ENCODE peak calls at places on chromosomes 7 and 10, in six cellular contexts. B is uterus, M is tibial nerve, T is adrenal gland, Y is heart left ventricle, V is A549. K is an unnamed sample.

GRCh38 chr10:100790761-100791208 is 45.4 kb downstream of the PAX2 start:
- DNase-seq in M (no peak), B (no peak), V (no peak), Y (no peak), T (no peak), K (no peak)

GRCh38 chr7:87148332-87148955 is 3.8 kb upstream of the DMTF1 start:
- DNase-seq in Y (no peak), T (no peak), B (no peak), V (peak; percentile 7), M (no peak), K (no peak)

GRCh38 chr10:69089638-69090599 is 2.0 kb downstream of the SRGN start:
- DNase-seq in V (no peak), B (no peak), T (no peak), Y (no peak), M (no peak), K (no peak)

GRCh38 chr10:72121389-72121788 is 33.0 kb upstream of the SPOCK2 start:
- DNase-seq in T (no peak), M (no peak), Y (no peak), B (no peak), V (no peak), K (no peak)

GRCh38 chr10:114631678-114632417 is 26.2 kb downstream of the ABLIM1 start:
- DNase-seq in M (no peak), V (peak; percentile 33), B (no peak), Y (peak; percentile 71), T (peak; percentile 57), K (no peak)

GRCh38 chr10:7305053-7305452 is 105.8 kb downstream of the SFMBT2 start:
- DNase-seq in B (no peak), Y (no peak), M (no peak), T (no peak), V (no peak), K (no peak)

GRCh38 chr7:84188811-84189405 is 5.7 kb downstream of the SEMA3A start:
- DNase-seq in T (no peak), M (no peak), B (no peak), V (no peak), Y (no peak), K (no peak)

GRCh38 chr7:112147752-112148435 is 58.3 kb downstream of the DOCK4 start:
- DNase-seq in T (no peak), M (no peak), B (no peak), V (no peak), Y (no peak), K (no peak)

GRCh38 chr10:110446954-110447608 is 50.6 kb upstream of the DUSP5 start:
- DNase-seq in M (no peak), B (no peak), V (no peak), Y (no peak), T (no peak), K (peak; percentile 82)

GRCh38 chr10:82813856-82814255 is 938.9 kb downstream of the NRG3 start:
- DNase-seq in V (no peak), M (no peak), B (no peak), T (no peak), Y (no peak), K (no peak)

GRCh38 chr7:138934861-138935260 is 46.3 kb downstream of the KIAA1549 start:
- DNase-seq in V (no peak), M (no peak), B (no peak), T (no peak), Y (no peak), K (no peak)

GRCh38 chr10:37752309-37752875 is 105.0 kb downstream of the ZNF248 start:
- DNase-seq in Y (no peak), V (no peak), T (no peak), M (no peak), B (no peak), K (no peak)

GRCh38 chr10:76202777-76203176 is 771.4 kb downstream of the LRMDA start:
- DNase-seq in B (no peak), Y (no peak), T (no peak), V (no peak), M (no peak), K (no peak)

GRCh38 chr7:2355079-2356008 is 717 bp downstream of the EIF3B start:
- DNase-seq in T (no peak), B (no peak), Y (no peak), V (peak; percentile 31), M (no peak), K (peak; percentile 52)
- TF ChIP-seq POLR2A in T (no peak), B (no peak), Y (no peak), V (no peak), M (no peak), K (no peak)

GRCh38 chr7:49060743-49061142 is 136.4 kb downstream of the CDC14C start:
- DNase-seq in Y (no peak), V (no peak), T (no peak), M (no peak), B (no peak), K (no peak)
- TF ChIP-seq POLR2A in Y (no peak), V (no peak), T (no peak), M (no peak), B (no peak), K (no peak)

DNA sequence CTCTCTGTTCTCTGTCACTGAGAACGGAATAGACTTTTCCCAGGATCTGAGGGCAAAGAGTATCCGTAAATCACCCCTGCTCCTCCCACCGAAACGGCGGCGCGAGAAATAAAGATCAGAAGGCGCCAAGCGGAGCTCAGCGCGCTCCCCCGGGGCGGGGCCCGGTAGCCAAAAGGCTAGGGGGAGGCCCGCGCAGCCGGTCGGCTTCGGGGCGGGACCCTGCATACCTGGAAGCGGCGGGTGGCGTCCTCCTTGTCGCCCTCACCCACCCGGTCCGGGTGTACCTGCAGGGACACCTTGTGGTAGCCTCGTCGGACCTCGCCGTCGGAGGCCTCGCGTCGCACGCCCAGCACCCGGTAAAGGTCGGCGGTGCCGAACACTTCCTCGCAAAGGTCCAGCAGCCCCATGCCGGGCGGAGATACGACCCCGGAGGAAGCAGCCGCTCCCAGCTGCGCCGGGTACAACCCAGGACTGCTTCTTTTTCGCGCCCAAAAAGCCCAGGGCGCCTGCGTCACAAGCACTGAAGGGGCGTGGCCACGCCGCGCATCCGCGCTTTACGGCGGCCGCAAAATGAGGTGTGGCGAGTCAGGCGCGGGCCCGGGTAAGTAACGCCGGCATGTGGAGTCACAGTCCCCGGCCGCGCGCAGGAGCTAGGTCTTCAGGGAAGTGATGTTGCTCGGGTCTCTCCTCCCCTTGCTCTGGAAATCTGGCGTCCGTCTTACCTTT is at the start of gene DNAJC9:
- DNase-seq in B (peak; percentile 98), V (peak; percentile 91), T (peak; percentile 98), Y (peak; percentile 97), M (peak; percentile 99), K (peak; percentile 81)
- TF ChIP-seq POLR2A in B (peak; percentile 44), V (peak; percentile 85), T (peak; percentile 76), Y (no peak), M (peak; percentile 74), K (peak; percentile 89)

GRCh38 chr7:36366649-36367560 is 22.8 kb upstream of the ANLN start:
- DNase-seq in B (peak; percentile 86), Y (peak; percentile 94), V (peak; percentile 90), T (peak; percentile 93), M (peak; percentile 72), K (peak; percentile 99)
- TF ChIP-seq POLR2A in B (no peak), Y (no peak), V (peak; percentile 43), T (peak; percentile 37), M (peak; percentile 15), K (peak; percentile 62)

GRCh38 chr10:14356921-14357320 is 26.2 kb upstream of the FRMD4A start:
- DNase-seq in B (no peak), M (no peak), Y (no peak), T (no peak), V (no peak), K (peak; percentile 14)

GRCh38 chr10:14353291-14353913 is 22.7 kb upstream of the FRMD4A start:
- DNase-seq in Y (no peak), M (no peak), V (no peak), T (no peak), B (no peak), K (no peak)

GRCh38 chr10:14360515-14360914 is 29.8 kb upstream of the FRMD4A start:
- DNase-seq in B (no peak), V (no peak), M (no peak), T (no peak), Y (no peak), K (no peak)

GRCh38 chr10:14358886-14359573 is 28.3 kb upstream of the FRMD4A start:
- DNase-seq in M (no peak), V (no peak), B (no peak), Y (no peak), T (no peak), K (no peak)

DNA sequence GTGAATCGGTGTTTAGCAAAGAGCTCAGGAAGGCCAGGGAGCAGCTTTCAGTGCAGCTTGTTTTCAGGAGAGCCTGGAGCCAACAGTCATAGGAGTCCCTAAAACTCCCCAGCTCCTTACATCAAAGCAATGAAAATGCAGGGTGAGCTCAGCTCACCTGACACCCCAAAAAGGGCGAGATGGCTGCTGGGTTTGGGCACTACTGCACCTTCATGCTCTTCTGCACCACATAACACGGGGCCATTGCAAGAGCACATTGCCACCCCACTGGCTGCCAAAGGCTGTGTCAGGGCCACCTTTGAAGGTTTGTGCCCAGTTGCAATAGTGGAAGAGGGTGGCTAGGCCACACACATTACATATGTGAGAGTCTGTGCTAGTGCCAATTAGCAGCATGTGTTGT is 25.0 kb upstream of the FRMD4A start:
- DNase-seq in Y (no peak), V (no peak), B (no peak), T (no peak), M (no peak), K (no peak)
- TF ChIP-seq POLR2A in Y (no peak), V (no peak), B (no peak), T (no peak), M (no peak), K (no peak)

DNA sequence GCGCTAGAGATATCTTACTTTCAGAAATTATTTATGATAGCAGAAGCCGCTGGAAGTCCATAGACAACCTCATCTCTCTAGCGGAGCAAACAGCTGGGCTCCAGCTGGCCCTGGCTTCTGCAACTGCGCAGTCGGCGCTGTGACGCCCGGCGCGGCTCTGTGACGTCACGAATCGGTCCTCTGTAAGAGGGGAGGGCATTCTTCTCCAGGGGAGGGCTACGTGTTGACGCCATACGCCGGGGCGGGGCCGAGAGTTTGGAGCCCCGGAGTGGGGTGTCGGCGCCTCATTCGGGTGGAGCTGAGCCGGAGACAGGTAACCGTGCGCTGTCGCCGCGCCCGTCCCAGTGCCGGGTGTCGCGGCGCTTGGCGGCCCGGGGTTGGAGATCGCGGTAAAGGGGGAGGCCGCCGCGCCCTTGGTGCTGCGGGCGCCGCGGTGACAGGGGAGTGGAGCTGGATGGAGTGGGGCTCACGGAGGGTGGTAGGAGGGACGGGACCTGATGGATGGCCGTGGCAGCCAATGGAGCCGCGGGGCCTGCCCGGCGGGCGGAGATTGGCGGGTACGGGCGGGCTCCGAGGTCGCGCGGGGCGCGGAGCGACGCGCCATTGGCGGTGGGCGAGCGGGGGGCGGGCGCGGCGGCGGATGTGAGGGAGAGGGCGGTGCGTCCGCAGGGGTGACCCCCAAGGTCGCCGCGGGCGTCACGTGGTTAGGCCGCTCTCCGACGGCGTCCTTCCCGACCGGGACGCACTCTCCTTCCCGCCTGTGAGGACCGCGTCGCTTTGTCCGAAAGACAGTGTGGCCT is at the start of gene OGDH:
- DNase-seq in M (peak; percentile 98), T (peak; percentile 99), V (peak; percentile 98), Y (peak; percentile 100), B (peak; percentile 98), K (peak; percentile 99)
- TF ChIP-seq POLR2A in M (peak; percentile 98), T (peak; percentile 85), V (peak; percentile 78), Y (peak; percentile 85), B (peak; percentile 85), K (peak; percentile 97)

GRCh38 chr7:101702362-101702850 is 73.3 kb upstream of the MYL10 start:
- DNase-seq in V (peak; percentile 49), B (no peak), Y (no peak), T (no peak), M (no peak), K (no peak)
- TF ChIP-seq POLR2A in V (no peak), B (no peak), Y (no peak), T (no peak), M (no peak), K (no peak)

GRCh38 chr10:70233109-70233938 is at the start of gene PPA1:
- DNase-seq in M (peak; percentile 94), T (peak; percentile 100), V (peak; percentile 97), B (peak; percentile 99), Y (peak; percentile 100), K (peak; percentile 100)
- TF ChIP-seq POLR2A in M (peak; percentile 92), T (peak; percentile 89), V (peak; percentile 80), B (peak; percentile 89), Y (no peak), K (peak; percentile 96)

K was measured in H54.